ENCODE peak calls at places on chromosomes 12 and 14, in ten cellular contexts. W is stimulated activated CD4-positive, alpha-beta T cell treated with anti-CD3 and anti-CD28 coated beads, TNF-alpha, amount 100 ng/mL, for 1 hour; A is psoas muscle; U is left cardiac atrium; X is COR-L47; C is epithelial cell of esophagus; G is endothelial cell; Y is body of pancreas; E is T-helper 9 cell; P is brain microvascular endothelial cell. Q is an unnamed sample.
A peak's percentile ranks its signal among the peaks of the same experiment; 100 is the strongest.

GRCh38 chr12:48786591-48787544 is 2.0 kb downstream of the ADCY6 start:
- DNase-seq in E (no peak), G (no peak), U (peak; percentile 64), P (no peak), X (no peak), A (no peak), C (no peak), Y (no peak), W (no peak), Q (peak; percentile 66)

GRCh38 chr12:52053570-52054209 is 2.4 kb downstream of the NR4A1 start:
- DNase-seq in X (no peak), E (no peak), P (no peak), W (no peak), C (no peak), Y (no peak), U (peak; percentile 55), G (no peak), A (peak; percentile 31), Q (no peak)

GRCh38 chr14:92582706-92583452 is 69.3 kb downstream of the RIN3 start:
- DNase-seq in Y (no peak), C (no peak), U (no peak), E (no peak), X (no peak), G (no peak), A (no peak), P (no peak), W (no peak), Q (no peak)

GRCh38 chr12:131007031-131007793 is 53.5 kb downstream of the ADGRD1 start:
- DNase-seq in P (no peak), G (no peak), X (no peak), C (no peak), E (no peak), A (peak; percentile 39), Y (no peak), W (no peak), U (peak; percentile 61), Q (peak; percentile 84)

GRCh38 chr12:107759410-107759809 is 1.5 kb downstream of the PRDM4 start:
- DNase-seq in G (no peak), W (peak; percentile 0), E (no peak), P (peak; percentile 82), C (peak; percentile 87), Y (no peak), X (peak; percentile 44), A (no peak), U (no peak), Q (no peak)

GRCh38 chr12:53937596-53938275 is 895 bp upstream of the HOXC13 start:
- DNase-seq in X (no peak), P (no peak), C (no peak), E (no peak), G (no peak), W (no peak), U (no peak), Y (no peak), A (no peak), Q (no peak)

GRCh38 chr14:74582910-74583581 is 29.0 kb downstream of the LTBP2 start:
- DNase-seq in Y (peak; percentile 88), W (no peak), C (peak; percentile 39), X (no peak), E (no peak), A (peak; percentile 60), U (peak; percentile 69), P (no peak), G (no peak), Q (peak; percentile 72)

GRCh38 chr12:82174936-82175335 is 183.3 kb downstream of the CCDC59 start:
- DNase-seq in W (no peak), G (no peak), Y (peak; percentile 38), U (no peak), X (peak; percentile 94), A (no peak), E (no peak), C (no peak), P (no peak), Q (no peak)

GRCh38 chr14:69013943-69014782 is 35.1 kb upstream of the ACTN1 start:
- DNase-seq in C (peak; percentile 81), W (no peak), U (peak; percentile 48), G (no peak), A (peak; percentile 33), X (peak; percentile 1), E (no peak), P (peak; percentile 25), Y (peak; percentile 53), Q (peak; percentile 87)

GRCh38 chr12:46442723-46443122 is 70.2 kb upstream of the SLC38A2 start:
- DNase-seq in G (no peak), E (no peak), P (no peak), W (no peak), A (no peak), C (peak; percentile 75), X (no peak), U (no peak), Y (no peak), Q (no peak)

GRCh38 chr14:92513204-92513965 is at the start of gene RIN3:
- DNase-seq in A (peak; percentile 61), G (peak; percentile 72), X (no peak), E (peak; percentile 10), W (no peak), P (peak; percentile 34), U (peak; percentile 69), C (peak; percentile 49), Y (no peak), Q (peak; percentile 79)

GRCh38 chr12:51721281-51721940 is 127.1 kb downstream of the FIGNL2 start:
- DNase-seq in P (peak; percentile 9), E (peak; percentile 16), U (peak; percentile 56), Y (no peak), W (no peak), A (peak; percentile 30), C (peak; percentile 19), G (peak; percentile 65), X (no peak), Q (peak; percentile 62)

GRCh38 chr14:69298131-69299071 is 38.4 kb downstream of the GALNT16 start:
- DNase-seq in Y (no peak), U (no peak), A (no peak), C (no peak), W (no peak), X (no peak), E (no peak), P (no peak), G (no peak), Q (no peak)

GRCh38 chr14:102279688-102280348 is 25.1 kb downstream of the MOK start:
- DNase-seq in E (no peak), C (peak; percentile 99), Y (peak; percentile 29), P (peak; percentile 99), X (no peak), G (no peak), A (no peak), W (no peak), U (no peak), Q (no peak)

GRCh38 chr12:52081263-52081733 is 1.8 kb downstream of the SMIM41 start:
- DNase-seq in P (no peak), X (peak; percentile 75), G (no peak), Y (no peak), A (no peak), E (no peak), C (no peak), W (no peak), U (no peak), Q (no peak)

GRCh38 chr12:34205401-34205800 is 183.1 kb downstream of the ALG10 start:
- DNase-seq in X (no peak), C (no peak), A (no peak), G (no peak), W (no peak), P (no peak), Y (no peak), U (no peak), E (no peak), Q (no peak)

GRCh38 chr12:92629349-92630065 is 73.3 kb upstream of the PLEKHG7 start:
- DNase-seq in Y (peak; percentile 35), E (no peak), U (no peak), P (peak; percentile 53), X (peak; percentile 48), A (no peak), G (no peak), C (no peak), W (no peak), Q (no peak)

GRCh38 chr14:104546591-104547309 is 32.8 kb upstream of the C14orf180 start:
- DNase-seq in Y (no peak), P (no peak), A (no peak), G (no peak), X (no peak), W (no peak), U (peak; percentile 13), C (no peak), E (no peak), Q (no peak)

GRCh38 chr12:96438330-96438729 is 38.1 kb upstream of the CDK17 start:
- DNase-seq in P (no peak), G (no peak), U (no peak), Y (no peak), X (no peak), W (no peak), C (no peak), E (no peak), A (no peak), Q (no peak)

GRCh38 chr12:21475552-21475951 is 25.9 kb downstream of the RECQL start:
- DNase-seq in E (no peak), G (no peak), A (no peak), P (no peak), U (no peak), W (no peak), Y (peak; percentile 60), C (no peak), X (no peak), Q (no peak)